ENCODE peak calls at places on chromosome 4, in seven cellular contexts. V is ovary, Y is tibial nerve, M is A549, P is sigmoid colon, Z is suprapubic skin, Q is transverse colon. I is an unnamed sample.

GRCh38 chr4:12975511-12975910 is 508.6 kb downstream of the RAB28 start:
- DNase-seq in V (no peak), Y (no peak), M (no peak), P (no peak), Z (no peak), Q (no peak), I (no peak)

GRCh38 chr4:121069419-121069818 is 2.9 kb downstream of the NDNF start:
- DNase-seq in V (no peak), Y (no peak), M (no peak), P (no peak), Z (no peak), Q (no peak), I (no peak)

GRCh38 chr4:168781884-168782283 is 228.2 kb downstream of the CBR4 start:
- DNase-seq in V (no peak), Y (no peak), M (no peak), P (no peak), Z (no peak), Q (no peak), I (no peak)

GRCh38 chr4:13778367-13778766 is 150.8 kb upstream of the BOD1L1 start:
- DNase-seq in V (no peak), Y (no peak), M (no peak), P (no peak), Z (no peak), Q (no peak), I (no peak)

GRCh38 chr4:56641494-56642051 is 39.5 kb downstream of the HOPX start:
- DNase-seq in V (no peak), Y (no peak), M (peak; percentile 47), P (no peak), Z (no peak), Q (no peak), I (no peak)

GRCh38 chr4:112377127-112377635 is 80.0 kb downstream of the ALPK1 start:
- DNase-seq in V (no peak), Y (no peak), M (no peak), P (no peak), Z (no peak), Q (no peak), I (no peak)

GRCh38 chr4:56803473-56803872 is 18.0 kb downstream of the SPINK2 start:
- DNase-seq in V (no peak), Y (no peak), M (no peak), P (no peak), Z (no peak), Q (no peak), I (no peak)

GRCh38 chr4:108247511-108248088 is 78.9 kb upstream of the LEF1 start:
- DNase-seq in V (no peak), Y (no peak), M (no peak), P (no peak), Z (no peak), Q (no peak), I (no peak)

GRCh38 chr4:1368421-1369090 is 21.5 kb downstream of the UVSSA start:
- DNase-seq in V (peak; percentile 10), Y (no peak), M (no peak), P (peak; percentile 54), Z (no peak), Q (no peak), I (no peak)

GRCh38 chr4:57989430-57989829 is 879.2 kb upstream of the IGFBP7 start:
- DNase-seq in V (no peak), Y (no peak), M (no peak), P (no peak), Z (no peak), Q (no peak), I (no peak)

GRCh38 chr4:139815646-139816601 is 150.3 kb downstream of the MGST2 start:
- DNase-seq in V (peak; percentile 80), Y (peak; percentile 40), M (no peak), P (peak; percentile 85), Z (no peak), Q (peak; percentile 13), I (no peak)

GRCh38 chr4:140028676-140029407 is 125.1 kb downstream of the MAML3 start:
- DNase-seq in V (no peak), Y (no peak), M (no peak), P (no peak), Z (no peak), Q (no peak), I (no peak)

GRCh38 chr4:19947349-19947748 is 304.4 kb upstream of the SLIT2 start:
- DNase-seq in V (no peak), Y (no peak), M (no peak), P (no peak), Z (no peak), Q (no peak), I (no peak)

GRCh38 chr4:40058121-40058520 is 1.5 kb downstream of the N4BP2 start:
- DNase-seq in V (no peak), Y (no peak), M (no peak), P (no peak), Z (no peak), Q (no peak), I (no peak)

GRCh38 chr4:152778656-152779512 is 646 bp downstream of the TIGD4 start:
- DNase-seq in V (peak; percentile 18), Y (peak; percentile 9), M (peak; percentile 6), P (peak; percentile 66), Z (no peak), Q (peak; percentile 32), I (peak; percentile 36)

DNA sequence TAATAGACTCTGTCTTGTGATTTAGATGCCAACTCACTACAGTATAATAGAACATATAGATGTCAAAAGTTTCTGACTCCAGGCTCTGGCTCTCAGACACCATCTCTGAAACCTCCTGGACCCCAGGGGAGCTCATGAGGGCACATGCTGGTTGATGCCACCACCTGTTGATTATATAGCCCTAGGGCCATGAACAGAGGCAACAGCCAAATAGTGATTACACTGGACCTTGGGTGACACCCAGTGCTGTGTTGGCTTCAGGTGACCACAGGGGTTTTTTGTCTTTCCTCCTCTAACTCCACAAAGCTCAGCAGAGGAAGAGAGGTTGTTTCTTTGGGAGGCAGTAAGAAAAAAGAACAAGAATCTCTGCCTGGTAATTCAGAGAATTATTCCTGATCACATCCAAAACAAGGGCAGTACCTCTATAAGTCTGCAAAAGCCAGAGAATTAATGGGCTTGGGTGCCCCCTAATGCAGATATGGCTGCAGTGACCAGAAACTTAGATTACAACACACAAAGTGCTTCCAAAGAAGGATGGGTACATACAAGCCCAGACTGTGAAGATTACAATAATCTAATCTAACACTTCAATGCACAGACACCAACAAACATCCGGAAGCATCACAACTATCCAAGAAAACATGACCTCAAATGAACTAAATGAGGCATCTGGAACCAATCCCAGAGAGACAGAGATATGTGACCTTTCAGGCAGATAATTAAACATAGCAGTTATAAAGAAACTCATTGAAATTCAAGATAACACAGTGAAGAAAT is 1920.6 kb downstream of the ARAP2 start:
- DNase-seq in V (no peak), Y (no peak), M (no peak), P (no peak), Z (no peak), Q (no peak), I (no peak)
- H3K4me3 ChIP-seq in V (no peak overlapping the region), Y (no peak overlapping the region), M (no peak overlapping the region), P (no peak overlapping the region), Z (no peak overlapping the region), Q (no peak overlapping the region), I (no peak overlapping the region)

GRCh38 chr4:26589699-26590098 is 5.8 kb downstream of the TBC1D19 start:
- DNase-seq in V (no peak), Y (no peak), M (no peak), P (no peak), Z (no peak), Q (no peak), I (no peak)

GRCh38 chr4:26584725-26585124 is 841 bp downstream of the TBC1D19 start:
- DNase-seq in V (no peak), Y (no peak), M (no peak), P (no peak), Z (no peak), Q (no peak), I (no peak)

GRCh38 chr4:26583538-26583864 is 383 bp upstream of the TBC1D19 start:
- DNase-seq in V (no peak), Y (no peak), M (peak; percentile 7), P (no peak), Z (no peak), Q (no peak), I (no peak)

GRCh38 chr4:26579169-26579568 is 4.7 kb upstream of the TBC1D19 start:
- DNase-seq in V (no peak), Y (no peak), M (no peak), P (no peak), Z (no peak), Q (no peak), I (no peak)

GRCh38 chr4:26583865-26584652 is at the start of gene TBC1D19:
- DNase-seq in V (peak; percentile 85), Y (peak; percentile 75), M (peak; percentile 72), P (peak; percentile 95), Z (peak; percentile 94), Q (peak; percentile 90), I (peak; percentile 91)
- TF ChIP-seq POLR2A in V (no peak), Y (peak; percentile 42), M (no peak), P (no peak), Z (no peak), Q (peak; percentile 23), I (no peak)

GRCh38 chr4:109701566-109702399 is 1.5 kb downstream of the CASP6 start:
- DNase-seq in V (no peak), Y (no peak), M (no peak), P (no peak), Z (no peak), Q (peak; percentile 52), I (no peak)

GRCh38 chr4:109699553-109700225 is 3.6 kb downstream of the CASP6 start:
- DNase-seq in V (no peak), Y (no peak), M (no peak), P (no peak), Z (no peak), Q (peak; percentile 61), I (no peak)

GRCh38 chr4:109703664-109704351 is 563 bp upstream of the CASP6 start:
- DNase-seq in V (no peak), Y (no peak), M (no peak), P (no peak), Z (no peak), Q (no peak), I (no peak)

GRCh38 chr4:109708435-109708834 is 5.2 kb upstream of the CASP6 start:
- DNase-seq in V (no peak), Y (no peak), M (no peak), P (no peak), Z (no peak), Q (no peak), I (no peak)

GRCh38 chr4:109702950-109703663 is at the start of gene CASP6:
- DNase-seq in V (peak; percentile 84), Y (peak; percentile 71), M (peak; percentile 54), P (peak; percentile 91), Z (peak; percentile 89), Q (peak; percentile 93), I (peak; percentile 92)
- TF ChIP-seq EP300 in V (no peak), Y (no peak), M (no peak), P (no peak), Z (no peak), Q (no peak), I (no peak)

DNA sequence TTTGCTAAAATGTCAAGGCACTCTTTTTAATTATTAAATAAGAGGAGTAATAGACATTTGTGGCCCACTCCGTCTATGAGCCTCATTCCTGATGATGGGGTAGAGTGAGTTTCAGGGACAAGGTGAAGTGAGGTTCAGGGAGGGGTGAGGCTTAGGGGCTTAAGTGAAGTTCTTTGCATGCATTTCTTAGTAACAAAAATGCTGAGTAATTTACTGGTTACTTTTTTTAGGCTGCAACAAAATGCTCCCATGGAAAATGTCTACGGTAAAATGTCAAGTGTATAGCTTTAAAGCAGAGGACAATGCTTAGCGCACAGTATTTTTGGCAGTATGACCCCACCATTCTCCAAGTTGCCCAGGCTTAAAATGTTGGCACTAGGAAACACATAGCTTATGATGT is 2.0 kb upstream of the USO1 start:
- DNase-seq in V (no peak), Y (no peak), M (no peak), P (no peak), Z (no peak), Q (no peak), I (no peak)
- H3K4me3 ChIP-seq in V (no peak overlapping the region), Y (no peak overlapping the region), M (peak overlapping the region; percentile 53), P (no peak overlapping the region), Z (no peak overlapping the region), Q (no peak overlapping the region), I (no peak overlapping the region)